ENCODE peak calls at places on chromosome 17, in eight cellular contexts. O is H54, S is K562, W is testis, C is HCT116, K is Peyer's patch, V is body of pancreas, E is vagina. N is an unnamed sample.

GRCh38 chr17:69733171-69734014 is 318.9 kb downstream of the MAP2K6 start:
- DNase-seq in O (peak), W (no peak), S (no peak), C (no peak), V (no peak), E (no peak), K (no peak), N (peak)

GRCh38 chr17:79543566-79543965 is 67.3 kb downstream of the RBFOX3 start:
- DNase-seq in C (no peak), O (no peak), V (no peak), W (no peak), E (no peak), K (no peak), S (no peak), N (no peak)

GRCh38 chr17:60141111-60142018 is 8.4 kb upstream of the CA4 start:
- DNase-seq in W (no peak), K (no peak), S (no peak), O (no peak), V (peak), C (no peak), E (no peak), N (no peak)

GRCh38 chr17:65536573-65537342 is 24.7 kb downstream of the AXIN2 start:
- DNase-seq in W (no peak), C (no peak), E (no peak), S (no peak), O (no peak), K (no peak), V (no peak), N (no peak)

GRCh38 chr17:65662166-65662565 is 100.7 kb upstream of the AXIN2 start:
- DNase-seq in O (no peak), E (no peak), V (no peak), C (no peak), K (no peak), W (no peak), S (no peak), N (no peak)

GRCh38 chr17:40621558-40621957 is 26.1 kb downstream of the SMARCE1 start:
- DNase-seq in E (no peak), K (no peak), S (no peak), V (no peak), W (no peak), O (no peak), C (no peak), N (no peak)

GRCh38 chr17:15651001-15651582 is 31.6 kb upstream of the FBXW10B start:
- DNase-seq in S (no peak), V (no peak), E (no peak), W (no peak), C (no peak), O (no peak), K (peak), N (peak)

GRCh38 chr17:9200197-9200662 is 178.9 kb downstream of the NTN1 start:
- DNase-seq in E (no peak), K (no peak), O (no peak), S (no peak), C (no peak), W (no peak), V (no peak), N (no peak)

GRCh38 chr17:82252511-82253178 is 20.9 kb downstream of the CSNK1D start:
- DNase-seq in O (no peak), V (no peak), S (no peak), C (no peak), K (no peak), E (no peak), W (no peak), N (no peak)
- TF ChIP-seq POLR2A in O (no peak), V (no peak), S (no peak), C (no peak), K (no peak), E (no peak), W (no peak), N (no peak)

GRCh38 chr17:76560877-76561221 is 21.0 kb downstream of the PRCD start:
- DNase-seq in O (no peak), W (no peak), E (no peak), K (no peak), C (no peak), S (no peak), V (no peak), N (no peak)

GRCh38 chr17:76560036-76560876 is 20.4 kb downstream of the PRCD start:
- DNase-seq in W (no peak), C (no peak), V (no peak), S (peak), O (no peak), E (no peak), K (no peak), N (no peak)

GRCh38 chr17:76556759-76557367 is 17.0 kb downstream of the PRCD start:
- DNase-seq in V (peak), O (no peak), E (no peak), K (peak), W (no peak), C (no peak), S (peak), N (peak)

GRCh38 chr17:76558210-76559095 is 18.6 kb downstream of the PRCD start:
- DNase-seq in K (no peak), V (no peak), E (no peak), W (no peak), S (peak), O (no peak), C (no peak), N (peak)

GRCh38 chr17:76557368-76558209 is 17.7 kb downstream of the PRCD start:
- DNase-seq in O (peak), E (peak), W (peak), C (peak), K (peak), V (peak), S (peak), N (peak)
- TF ChIP-seq POLR2A in O (peak), E (peak), W (peak), C (peak), K (peak), V (peak), S (peak), N (peak)

GRCh38 chr17:75892556-75893224 is 4.1 kb downstream of the TRIM65 start:
- DNase-seq in K (no peak), W (no peak), O (no peak), C (no peak), S (no peak), V (no peak), E (no peak), N (peak)

GRCh38 chr17:75891022-75891604 is 5.6 kb downstream of the TRIM65 start:
- DNase-seq in O (no peak), S (no peak), W (no peak), V (no peak), E (no peak), K (no peak), C (no peak), N (no peak)

GRCh38 chr17:75891605-75892555 is 4.9 kb downstream of the TRIM65 start:
- DNase-seq in E (no peak), O (no peak), V (no peak), K (no peak), C (no peak), S (no peak), W (no peak), N (no peak)

GRCh38 chr17:75889454-75889853 is 7.3 kb downstream of the TRIM65 start:
- DNase-seq in W (no peak), K (no peak), C (no peak), E (no peak), V (no peak), S (no peak), O (no peak), N (no peak)

GRCh38 chr17:75888484-75888883 is 8.3 kb downstream of the TRIM65 start:
- DNase-seq in K (no peak), S (no peak), O (no peak), W (no peak), C (no peak), E (no peak), V (no peak), N (no peak)
- TF ChIP-seq POLR2A in K (no peak), S (no peak), O (no peak), W (no peak), C (no peak), E (no peak), V (no peak), N (no peak)

DNA sequence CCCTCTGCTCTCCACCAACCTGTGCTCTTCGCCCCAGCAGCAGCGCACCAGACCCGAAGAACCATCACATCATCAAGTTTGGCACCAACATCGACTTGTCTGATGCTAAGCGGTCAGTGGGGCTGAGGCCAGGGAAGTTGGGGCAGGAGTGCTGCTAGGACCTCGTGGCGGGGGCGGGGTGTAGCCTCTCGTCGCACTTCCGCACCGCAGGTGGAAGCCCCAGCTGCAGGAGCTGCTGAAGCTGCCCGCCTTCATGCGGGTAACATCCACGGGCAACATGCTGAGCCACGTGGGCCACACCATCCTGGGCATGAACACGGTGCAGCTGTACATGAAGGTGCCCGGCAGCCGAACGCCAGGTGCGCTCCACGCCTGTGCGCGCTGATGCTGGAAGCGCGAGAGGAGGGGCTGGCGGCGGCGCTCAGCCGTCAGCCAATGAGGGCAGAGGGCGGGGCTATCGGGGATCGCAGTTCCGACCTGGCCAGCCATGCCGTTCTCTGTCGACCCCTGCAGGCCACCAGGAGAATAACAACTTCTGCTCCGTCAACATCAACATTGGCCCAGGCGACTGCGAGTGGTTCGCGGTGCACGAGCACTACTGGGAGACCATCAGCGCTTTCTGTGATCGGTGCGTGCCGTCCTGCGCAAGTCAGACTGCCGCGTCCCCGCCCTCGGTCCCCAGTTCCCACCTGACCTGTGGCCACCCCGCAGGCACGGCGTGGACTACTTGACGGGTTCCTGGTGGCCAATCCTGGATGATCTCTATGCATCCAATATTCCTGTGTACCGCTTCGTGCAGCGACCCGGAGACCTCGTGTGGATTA is 3.2 kb upstream of the TMEM88 start:
- DNase-seq in E (peak), S (peak), C (no peak), O (peak), K (peak), V (peak), W (peak), N (peak)
- TF ChIP-seq POLR2A in E (no peak), S (no peak), C (peak), O (no peak), K (peak), V (peak), W (no peak), N (no peak)

GRCh38 chr17:75589017-75589918 is 1.7 kb downstream of the MYO15B start:
- DNase-seq in V (peak), C (peak), K (peak), S (peak), W (peak), O (peak), E (no peak), N (peak)
- TF ChIP-seq POLR2A in V (no peak), C (no peak), K (peak), S (no peak), W (no peak), O (peak), E (peak), N (peak)

GRCh38 chr17:45228985-45229517 is 7.4 kb downstream of the FMNL1 start:
- DNase-seq in C (no peak), O (peak), S (peak), K (peak), V (peak), W (peak), E (peak), N (peak)

GRCh38 chr17:45230410-45230786 is 8.7 kb downstream of the FMNL1 start:
- DNase-seq in V (no peak), O (no peak), W (no peak), C (no peak), K (no peak), S (no peak), E (no peak), N (no peak)

GRCh38 chr17:45230787-45231480 is 9.2 kb downstream of the FMNL1 start:
- DNase-seq in K (no peak), V (no peak), S (no peak), C (no peak), O (no peak), W (no peak), E (no peak), N (no peak)

GRCh38 chr17:45228121-45228941 is 6.6 kb downstream of the FMNL1 start:
- DNase-seq in S (no peak), W (no peak), C (no peak), V (peak), E (no peak), O (no peak), K (no peak), N (no peak)

GRCh38 chr17:45229681-45230409 is 8.2 kb downstream of the FMNL1 start:
- DNase-seq in E (no peak), K (no peak), O (no peak), W (no peak), V (no peak), S (no peak), C (no peak), N (no peak)
- TF ChIP-seq POLR2A in E (no peak), K (no peak), O (no peak), W (no peak), V (no peak), S (no peak), C (no peak), N (no peak)

DNA sequence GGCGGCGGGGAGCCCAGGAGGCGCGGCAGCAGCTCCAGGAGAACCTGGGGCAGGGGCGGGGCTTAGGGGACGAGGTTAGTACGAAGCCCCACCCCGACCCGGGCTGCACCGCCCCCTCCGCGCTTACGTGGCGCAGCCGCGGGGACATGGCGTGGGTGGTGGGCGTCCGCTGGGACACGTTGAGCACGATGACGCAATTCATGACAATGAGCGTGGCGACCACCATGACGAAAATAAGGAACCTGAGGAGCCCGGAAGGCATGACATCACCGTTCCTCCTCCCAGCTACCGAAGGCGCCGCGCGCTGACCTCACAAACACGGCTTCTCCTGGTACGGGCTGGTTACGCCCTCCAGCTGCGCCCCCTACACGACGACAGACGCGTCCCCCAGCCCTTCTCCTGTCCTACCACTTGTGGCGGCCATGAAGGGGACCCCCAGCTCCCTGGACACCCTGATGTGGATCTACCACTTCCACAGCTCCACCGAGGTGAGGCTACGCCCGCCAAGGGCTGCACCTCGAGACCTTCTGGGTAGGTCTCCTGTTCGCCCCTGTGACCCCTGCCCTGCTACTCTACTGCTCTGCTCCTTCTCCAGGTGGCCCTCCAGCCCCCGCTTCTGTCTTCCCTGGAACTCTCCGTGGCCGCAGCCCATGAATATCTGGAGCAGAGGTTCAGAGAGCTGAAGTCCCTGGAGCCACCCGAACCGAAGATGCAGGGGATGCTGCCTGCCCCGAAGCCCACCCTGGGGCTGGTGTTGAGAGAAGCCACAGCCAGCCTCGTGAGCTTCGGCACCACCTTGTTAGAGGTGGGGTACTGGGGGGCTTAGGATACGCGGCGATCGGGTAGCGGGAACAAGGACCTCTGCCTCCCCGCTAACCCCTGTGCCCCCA is at the start of gene C17orf107:
- DNase-seq in O (no peak), K (peak), V (peak), W (peak), E (no peak), C (no peak), S (no peak), N (peak)
- TF ChIP-seq POLR2A in O (no peak), K (no peak), V (peak), W (no peak), E (no peak), C (no peak), S (no peak), N (no peak)

GRCh38 chr17:81512984-81513668 is 527 bp upstream of the ACTG1 start:
- DNase-seq in O (no peak), K (peak), C (no peak), W (peak), S (peak), E (no peak), V (peak), N (peak)

GRCh38 chr17:81512560-81512983 is at the start of gene ACTG1:
- DNase-seq in O (peak), V (peak), E (no peak), S (peak), C (peak), K (peak), W (peak), N (peak)

GRCh38 chr17:81514735-81515529 is 2.3 kb upstream of the ACTG1 start:
- DNase-seq in E (no peak), O (peak), K (peak), W (peak), V (peak), C (peak), S (peak), N (peak)

GRCh38 chr17:81514485-81514734 is 1.8 kb upstream of the ACTG1 start:
- DNase-seq in C (no peak), W (no peak), V (no peak), E (no peak), O (no peak), S (no peak), K (no peak), N (no peak)

DNA sequence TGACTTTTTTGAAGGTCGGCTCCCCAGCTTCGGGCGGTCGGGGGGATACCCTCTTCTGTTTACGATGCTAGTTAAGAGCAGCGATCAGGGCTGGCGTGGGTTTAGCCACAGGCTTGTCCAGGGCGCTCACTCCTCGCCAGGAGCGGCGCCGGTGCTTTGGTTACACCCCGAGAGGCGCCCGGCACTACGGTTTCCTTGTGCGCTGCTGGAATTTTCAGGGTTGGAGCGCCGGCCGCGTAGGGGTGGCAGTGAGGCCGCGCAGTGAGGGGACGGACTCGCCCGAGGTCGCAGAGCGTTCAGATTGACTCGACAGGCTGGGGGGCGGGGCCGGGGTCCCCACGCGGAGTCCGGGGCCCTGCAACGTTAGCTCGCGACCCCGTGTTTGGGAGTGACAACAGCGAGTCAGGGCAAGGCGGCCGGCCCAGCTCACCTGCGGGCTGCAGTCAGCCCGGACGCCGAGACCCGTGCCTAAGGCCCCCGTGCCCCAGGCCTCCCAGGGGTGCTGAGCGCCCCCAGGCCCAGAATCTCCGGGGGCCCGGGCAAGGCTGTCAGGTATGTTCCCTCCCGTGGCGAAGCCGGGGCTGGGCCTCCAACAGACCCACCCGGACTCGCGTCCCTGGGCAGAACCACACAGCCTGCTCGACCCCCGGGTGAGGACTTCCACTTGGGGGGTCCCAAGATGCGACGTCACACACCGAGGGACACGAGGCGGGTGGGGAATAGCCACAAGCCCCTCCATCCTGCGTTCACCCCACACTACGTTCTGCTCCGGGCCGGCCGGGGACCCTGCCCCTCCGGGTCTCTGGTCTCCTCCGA is 1.3 kb upstream of the ACTG1 start:
- DNase-seq in W (peak), O (no peak), E (no peak), C (no peak), K (peak), S (peak), V (peak), N (peak)
- TF ChIP-seq POLR2A in W (no peak), O (no peak), E (no peak), C (peak), K (peak), S (no peak), V (peak), N (peak)

GRCh38 chr17:30380106-30380420 is 1.3 kb downstream of the CPD start:
- DNase-seq in O (no peak), C (no peak), V (no peak), S (no peak), K (no peak), W (no peak), E (no peak), N (no peak)

GRCh38 chr17:30380643-30381419 is 2.1 kb downstream of the CPD start:
- DNase-seq in C (no peak), E (no peak), O (no peak), W (no peak), K (no peak), V (no peak), S (no peak), N (no peak)

GRCh38 chr17:30378191-30378796 is 433 bp upstream of the CPD start:
- DNase-seq in S (peak), C (no peak), O (no peak), W (peak), E (no peak), K (peak), V (peak), N (peak)

GRCh38 chr17:30378797-30379302 is at the start of gene CPD:
- DNase-seq in S (peak), C (peak), V (peak), O (peak), K (peak), W (peak), E (peak), N (peak)

GRCh38 chr17:30379303-30380105 is 777 bp downstream of the CPD start:
- DNase-seq in S (peak), V (peak), W (no peak), K (peak), E (no peak), O (peak), C (no peak), N (no peak)
- TF ChIP-seq POLR2A in S (no peak), V (no peak), W (no peak), K (no peak), E (no peak), O (no peak), C (no peak), N (no peak)